ENCODE peak calls at places on chromosome 13, in eight cellular contexts. Q is mucosa of descending colon, V is fibroblast of lung, R is neural progenitor cell, E is GM23248, C is testis, T is aorta, Y is K562. A is an unnamed sample. For H3K4me1, the result is how much of the 10 kb centered on the place peaks cover.

GRCh38 chr13:93226623-93227279 is at the start of gene GPC6:
- DNase-seq in Q (peak), V (peak), R (peak), E (peak), C (peak), T (peak), Y (no peak), A (no peak)

GRCh38 chr13:38981096-38981495 is 9.5 kb downstream of the STOML3 start:
- DNase-seq in Q (no peak), V (no peak), R (peak), E (no peak), C (no peak), T (no peak), Y (no peak), A (no peak)

GRCh38 chr13:20121154-20121515 is 39.7 kb downstream of the GJA3 start:
- DNase-seq in Q (peak), V (no peak), R (no peak), E (peak), C (no peak), T (no peak), Y (no peak), A (peak)

GRCh38 chr13:102021777-102022176 is 380.1 kb downstream of the FGF14 start:
- DNase-seq in Q (no peak), V (no peak), R (no peak), E (no peak), C (no peak), T (no peak), Y (no peak), A (no peak)

GRCh38 chr13:50268500-50268899 is 253.3 kb downstream of the KCNRG start:
- DNase-seq in Q (no peak), V (no peak), R (no peak), E (peak), C (no peak), T (no peak), Y (peak), A (no peak)

GRCh38 chr13:97700306-97700848 is 253.1 kb upstream of the IPO5 start:
- DNase-seq in Q (no peak), V (no peak), R (no peak), E (no peak), C (no peak), T (no peak), Y (no peak), A (no peak)

GRCh38 chr13:38381840-38382239 is 32.2 kb downstream of the UFM1 start:
- DNase-seq in Q (no peak), V (no peak), R (no peak), E (no peak), C (no peak), T (no peak), Y (no peak), A (no peak)

GRCh38 chr13:84032116-84032515 is 149.8 kb upstream of the SLITRK1 start:
- DNase-seq in Q (no peak), V (peak), R (no peak), E (no peak), C (no peak), T (no peak), Y (no peak), A (no peak)

GRCh38 chr13:99289674-99290337 is 17.4 kb downstream of the GPR183 start:
- DNase-seq in Q (no peak), V (no peak), R (no peak), E (no peak), C (no peak), T (no peak), Y (no peak), A (no peak)

GRCh38 chr13:20716951-20717350 is 13.5 kb downstream of the IL17D start:
- DNase-seq in Q (no peak), V (no peak), R (peak), E (no peak), C (no peak), T (no peak), Y (no peak), A (no peak)

GRCh38 chr13:94419304-94419943 is 60.1 kb downstream of the DCT start:
- DNase-seq in Q (no peak), V (peak), R (no peak), E (peak), C (no peak), T (no peak), Y (no peak), A (no peak)

GRCh38 chr13:44429311-44429710 is 55.7 kb downstream of the SERP2 start:
- DNase-seq in Q (no peak), V (no peak), R (no peak), E (no peak), C (no peak), T (no peak), Y (no peak), A (no peak)

GRCh38 chr13:49667773-49668172 is 23.5 kb downstream of the EBPL start:
- DNase-seq in Q (no peak), V (peak), R (no peak), E (peak), C (no peak), T (no peak), Y (no peak), A (no peak)

GRCh38 chr13:77026783-77027621 is at the start of gene FBXL3:
- DNase-seq in Q (peak), V (peak), R (peak), E (peak), C (peak), T (peak), Y (peak), A (peak)

GRCh38 chr13:73138276-73138950 is 79.6 kb downstream of the KLF5 start:
- DNase-seq in Q (peak), V (peak), R (no peak), E (peak), C (no peak), T (no peak), Y (no peak), A (no peak)

GRCh38 chr13:114249062-114249461 is 14.4 kb downstream of the CDC16 start:
- DNase-seq in Q (peak), V (no peak), R (no peak), E (no peak), C (no peak), T (no peak), Y (no peak), A (no peak)

GRCh38 chr13:112740502-112741131 is 50.8 kb downstream of the ATP11A start:
- DNase-seq in Q (peak), V (peak), R (no peak), E (peak), C (no peak), T (peak), Y (peak), A (peak)

GRCh38 chr13:114049026-114049425 is 75.2 kb upstream of the C13orf46 start:
- DNase-seq in Q (peak), V (no peak), R (no peak), E (no peak), C (no peak), T (no peak), Y (no peak), A (no peak)

GRCh38 chr13:78022164-78022877 is 103.7 kb upstream of the EDNRB start:
- DNase-seq in Q (peak), V (peak), R (no peak), E (peak), C (peak), T (peak), Y (no peak), A (no peak)

GRCh38 chr13:103788061-103788652 is 721.9 kb upstream of the SLC10A2 start:
- DNase-seq in Q (peak), V (no peak), R (no peak), E (no peak), C (peak), T (no peak), Y (no peak), A (no peak)

GRCh38 chr13:37701972-37702371 is 103.4 kb upstream of the POSTN start:
- DNase-seq in Q (no peak), V (peak), R (no peak), E (peak), C (no peak), T (no peak), Y (no peak), A (peak)

GRCh38 chr13:98216135-98216565 is 39.1 kb upstream of the RNF113B start:
- DNase-seq in Q (peak), V (peak), R (no peak), E (peak), C (peak), T (peak), Y (no peak), A (no peak)

GRCh38 chr13:79075703-79076102 is 330.4 kb downstream of the RBM26 start:
- DNase-seq in Q (no peak), V (no peak), R (no peak), E (no peak), C (no peak), T (no peak), Y (no peak), A (no peak)

GRCh38 chr13:104833221-104833620 is 1702.2 kb downstream of the EFNB2 start:
- DNase-seq in Q (no peak), V (no peak), R (peak), E (no peak), C (no peak), T (no peak), Y (no peak), A (no peak)

GRCh38 chr13:73913043-73913740 is 221.0 kb downstream of the KLF12 start:
- DNase-seq in Q (no peak), V (peak), R (no peak), E (peak), C (no peak), T (no peak), Y (no peak), A (no peak)

GRCh38 chr13:100300213-100300612 is 211.3 kb downstream of the PCCA start:
- DNase-seq in Q (no peak), V (no peak), R (no peak), E (no peak), C (no peak), T (no peak), Y (no peak), A (no peak)

DNA sequence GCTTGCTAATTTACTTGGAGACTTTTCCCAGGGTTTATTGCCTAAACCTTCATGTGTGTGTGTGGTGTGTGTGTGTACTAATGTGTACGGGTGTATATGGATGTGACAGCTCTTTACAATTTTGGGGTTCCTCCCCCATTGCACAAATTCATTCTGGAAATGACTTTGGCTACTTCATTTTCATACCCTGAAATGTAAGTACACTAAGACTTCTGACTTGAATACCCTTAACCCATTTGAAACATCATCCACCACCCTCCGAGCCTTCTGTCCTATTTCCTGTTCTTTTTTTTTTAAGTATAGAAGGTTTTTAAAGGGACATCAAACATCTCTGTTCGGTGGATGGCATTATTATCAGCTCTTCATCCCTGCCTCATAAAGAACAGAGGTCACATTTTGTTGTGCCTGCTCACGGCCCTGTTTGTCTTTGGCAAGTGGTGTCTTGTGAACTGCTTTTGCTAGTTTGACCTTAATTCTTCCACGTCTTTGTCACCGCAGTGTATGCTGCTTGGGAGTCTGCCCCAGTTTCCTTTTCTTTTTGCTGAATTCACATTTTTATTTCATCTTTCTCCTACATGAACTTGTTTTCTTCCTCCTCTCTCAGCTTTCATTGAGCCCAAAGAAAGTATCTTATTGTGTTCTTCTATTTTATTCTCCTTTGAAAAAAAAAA is 228.3 kb downstream of the FOXO1 start:
- DNase-seq in Q (no peak), V (no peak), R (no peak), E (peak), C (no peak), T (no peak), Y (no peak), A (no peak)
- H3K4me1 ChIP-seq in Q (under half), V (under half), R (under half), E (under half), C (under half), T (under half), Y (under half), A (under half)

DNA sequence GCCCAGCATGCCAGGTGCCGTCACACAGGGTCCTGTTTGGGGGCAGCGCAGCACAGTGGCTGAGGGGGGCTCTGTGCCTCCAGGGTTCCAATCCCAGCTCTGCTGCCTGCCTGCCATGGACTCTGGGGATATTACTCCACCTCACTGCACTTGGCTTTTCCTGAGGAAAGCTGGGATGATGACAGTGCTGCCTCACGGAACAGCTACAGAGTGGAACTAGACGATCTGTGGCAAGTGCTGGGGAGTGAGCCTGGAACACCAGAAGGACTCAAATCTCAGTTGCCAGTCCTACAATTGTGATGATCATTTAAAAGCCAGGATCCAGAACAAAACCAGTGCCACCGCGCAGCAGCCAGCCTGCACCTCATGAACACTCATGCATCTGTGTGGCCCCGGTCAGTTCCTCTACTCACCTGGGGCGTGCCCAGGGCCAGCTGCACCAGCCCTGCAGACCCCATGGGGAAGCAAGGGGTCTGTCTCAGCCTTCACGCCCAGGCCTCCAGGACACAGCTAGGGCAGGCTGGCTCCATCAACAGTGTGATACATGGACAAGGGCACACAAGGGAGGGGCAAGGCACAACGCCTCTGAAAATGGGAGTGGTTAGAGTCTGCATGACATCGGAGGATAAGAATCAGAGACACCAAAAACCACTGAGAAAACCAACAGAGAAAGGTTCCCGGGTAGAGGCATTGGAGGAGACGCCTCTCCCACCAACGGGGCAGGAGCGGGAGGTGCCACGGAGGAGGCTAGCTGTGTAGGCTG is 55.2 kb downstream of the ATP7B start:
- DNase-seq in Q (peak), V (no peak), R (no peak), E (no peak), C (no peak), T (no peak), Y (peak), A (no peak)
- H3K4me1 ChIP-seq in Q (half or more), V (under half), R (under half), E (under half), C (under half), T (under half), Y (under half), A (under half)

DNA sequence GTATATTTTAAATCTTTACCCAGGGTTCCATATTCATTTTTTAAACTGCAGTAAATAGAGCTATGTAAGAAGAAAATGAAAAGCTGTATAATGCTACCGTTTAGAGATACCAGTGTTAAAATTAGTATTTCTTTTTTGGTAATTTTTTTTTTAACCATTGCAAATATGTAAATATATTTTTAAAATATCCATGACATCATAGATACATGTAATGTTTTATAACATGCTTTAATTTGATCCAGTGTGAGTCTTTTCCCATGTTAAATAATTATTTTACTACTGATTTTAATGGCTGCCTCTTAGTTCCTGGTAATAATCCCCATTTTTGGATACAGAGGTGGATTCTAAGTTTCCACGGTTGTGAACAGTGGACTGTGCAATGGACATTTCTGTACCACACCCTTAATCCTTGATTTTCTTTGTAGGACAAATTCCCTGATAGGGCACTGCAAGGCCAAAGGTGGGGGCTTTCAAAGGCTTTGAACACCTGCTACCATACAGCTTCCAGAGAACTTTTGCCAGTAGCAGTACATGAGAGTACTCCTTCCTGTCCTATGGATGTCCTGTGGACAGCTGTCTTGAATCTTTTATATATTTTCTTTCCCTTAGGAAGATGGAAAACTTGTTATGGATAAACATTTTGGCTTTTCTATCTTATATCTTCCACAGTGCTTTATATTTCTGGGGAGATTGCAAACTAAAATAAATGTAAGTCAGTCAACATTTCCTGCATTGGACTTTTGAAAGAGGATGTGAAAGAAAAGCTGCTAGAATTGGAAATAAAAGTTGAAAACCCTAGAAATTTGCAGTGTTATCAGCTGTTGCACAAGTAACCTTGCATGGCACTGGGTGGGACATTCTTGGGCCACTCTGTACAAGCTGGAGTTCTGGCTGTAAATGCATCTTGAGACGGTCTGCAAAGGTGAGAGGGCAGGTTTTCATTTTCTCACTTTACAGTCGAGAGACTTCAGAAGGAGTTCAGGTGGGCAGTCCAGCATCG is 46.8 kb downstream of the ARHGEF7 start:
- DNase-seq in Q (no peak), V (no peak), R (no peak), E (no peak), C (no peak), T (no peak), Y (no peak), A (no peak)
- H3K4me1 ChIP-seq in Q (under half), V (under half), R (under half), E (under half), C (under half), T (under half), Y (under half), A (under half)

GRCh38 chr13:32660227-32660626 is 74.0 kb downstream of the PDS5B start:
- DNase-seq in Q (no peak), V (peak), R (no peak), E (no peak), C (no peak), T (no peak), Y (no peak), A (no peak)

GRCh38 chr13:32659736-32660135 is 73.5 kb downstream of the PDS5B start:
- DNase-seq in Q (no peak), V (peak), R (no peak), E (peak), C (no peak), T (no peak), Y (no peak), A (no peak)

DNA sequence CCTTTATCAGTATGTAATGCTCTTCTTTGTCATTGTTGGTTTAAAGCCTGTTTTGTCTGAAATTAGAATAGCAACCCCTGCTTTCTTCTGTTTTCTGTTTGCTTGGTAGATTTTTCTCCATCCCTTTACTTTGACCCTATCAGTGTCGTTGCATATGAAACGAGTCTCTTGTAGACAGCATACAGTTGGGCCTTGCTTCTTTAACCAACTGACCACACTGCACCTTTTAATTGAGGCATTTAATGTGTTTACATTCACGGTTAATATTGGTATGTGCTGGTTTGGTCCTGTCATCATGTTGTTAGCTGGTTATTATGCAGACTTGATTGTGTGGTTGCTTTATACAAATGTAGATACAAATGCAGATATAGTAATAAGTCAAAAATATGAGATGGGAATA is 71.1 kb downstream of the PDS5B start:
- DNase-seq in Q (no peak), V (peak), R (no peak), E (no peak), C (no peak), T (no peak), Y (no peak), A (no peak)
- H3K4me1 ChIP-seq in Q (under half), V (under half), R (under half), E (under half), C (under half), T (under half), Y (under half), A (under half)

DNA sequence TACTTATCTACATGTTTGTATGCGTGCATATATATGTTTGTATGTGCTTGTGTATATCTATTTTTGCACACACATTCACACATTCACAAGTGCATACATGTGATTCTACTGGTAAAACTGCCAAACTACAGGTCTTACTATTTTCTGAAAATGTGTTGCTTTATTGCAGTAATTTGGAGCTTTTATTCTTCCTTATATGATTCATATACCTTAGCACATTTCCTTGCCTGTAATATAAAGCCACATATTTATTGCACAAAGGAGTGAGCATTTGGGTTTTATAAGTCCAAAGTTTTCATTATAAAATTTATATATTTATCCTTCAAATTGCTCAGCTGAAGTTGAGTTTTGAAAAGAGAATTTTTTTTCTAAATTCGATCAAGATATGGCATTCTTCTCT is 1120.4 kb upstream of the PCDH9 start:
- DNase-seq in Q (no peak), V (no peak), R (no peak), E (no peak), C (no peak), T (no peak), Y (no peak), A (no peak)
- H3K4me1 ChIP-seq in Q (under half), V (under half), R (under half), E (under half), C (under half), T (under half), Y (under half), A (under half)

GRCh38 chr13:29570058-29570654 is 25.3 kb downstream of the SLC7A1 start:
- DNase-seq in Q (no peak), V (no peak), R (no peak), E (no peak), C (no peak), T (no peak), Y (no peak), A (no peak)
- H3K4me1 ChIP-seq in Q (under half), V (under half), R (under half), E (under half), C (under half), T (under half), Y (under half), A (half or more)

A was measured in suprapubic skin.